ENCODE peak calls at places on chromosomes 3 and 15, in four cellular contexts. One of them, this sample, is unnamed.

GRCh38 chr3:88828466-88828865 is 279.0 kb upstream of the EPHA3 start:
- DNase-seq in GM12878: no peak
- DNase-seq in K562: no peak
- DNase-seq in HepG2: no peak
- DNase-seq in this sample: no peak

GRCh38 chr3:4948395-4948794 is 30.8 kb upstream of the BHLHE40 start:
- DNase-seq in GM12878: no peak
- DNase-seq in K562: no peak
- DNase-seq in HepG2: no peak
- DNase-seq in this sample: no peak

GRCh38 chr3:37973250-37974054 is 17.1 kb upstream of the VILL start:
- DNase-seq in GM12878: no peak
- DNase-seq in K562: no peak
- DNase-seq in HepG2: no peak
- DNase-seq in this sample: no peak

GRCh38 chr3:38497026-38497425 is 886 bp downstream of the EXOG start:
- DNase-seq in GM12878: no peak
- DNase-seq in K562: no peak
- DNase-seq in HepG2: no peak
- DNase-seq in this sample: no peak

GRCh38 chr3:60528651-60529050 is 722.6 kb downstream of the FHIT start:
- DNase-seq in GM12878: peak; percentile 23
- DNase-seq in K562: no peak
- DNase-seq in HepG2: no peak
- DNase-seq in this sample: no peak

GRCh38 chr15:101568304-101568703 is 78.8 kb upstream of the PCSK6 start:
- DNase-seq in GM12878: no peak
- DNase-seq in K562: no peak
- DNase-seq in HepG2: no peak
- DNase-seq in this sample: no peak

GRCh38 chr3:158802399-158803023 is 657 bp downstream of the MFSD1 start:
- DNase-seq in GM12878: no peak
- DNase-seq in K562: no peak
- DNase-seq in HepG2: no peak
- DNase-seq in this sample: no peak

GRCh38 chr15:40282870-40283614 is at the start of gene ANKRD63:
- DNase-seq in GM12878: no peak
- DNase-seq in K562: peak; percentile 80
- DNase-seq in HepG2: no peak
- DNase-seq in this sample: peak; percentile 81

GRCh38 chr15:85037617-85038016 is 56.0 kb downstream of the PDE8A start:
- DNase-seq in GM12878: no peak
- DNase-seq in K562: no peak
- DNase-seq in HepG2: no peak
- DNase-seq in this sample: no peak

GRCh38 chr3:44065311-44065710 is 176.4 kb upstream of the TOPAZ1 start:
- DNase-seq in GM12878: no peak
- DNase-seq in K562: no peak
- DNase-seq in HepG2: no peak
- DNase-seq in this sample: peak; percentile 64

GRCh38 chr3:32413845-32414526 is 22.3 kb downstream of the CMTM7 start:
- DNase-seq in GM12878: no peak
- DNase-seq in K562: no peak
- DNase-seq in HepG2: no peak
- DNase-seq in this sample: no peak

GRCh38 chr15:63052961-63053698 is 10.6 kb downstream of the TPM1 start:
- DNase-seq in GM12878: no peak
- DNase-seq in K562: no peak
- DNase-seq in HepG2: peak; percentile 84
- DNase-seq in this sample: peak; percentile 44

GRCh38 chr3:112293368-112294321 is at the start of gene SLC9C1:
- DNase-seq in GM12878: peak; percentile 85
- DNase-seq in K562: peak; percentile 6
- DNase-seq in HepG2: peak; percentile 38
- DNase-seq in this sample: peak; percentile 54

GRCh38 chr3:33131328-33132018 is 17.7 kb downstream of the CRTAP start:
- DNase-seq in GM12878: no peak
- DNase-seq in K562: peak; percentile 72
- DNase-seq in HepG2: peak; percentile 66
- DNase-seq in this sample: peak; percentile 71

GRCh38 chr15:66923438-66923881 is 141.9 kb upstream of the SMAD3 start:
- DNase-seq in GM12878: no peak
- DNase-seq in K562: peak; percentile 67
- DNase-seq in HepG2: peak; percentile 34
- DNase-seq in this sample: peak; percentile 54

GRCh38 chr3:43503067-43503728 is 118.6 kb downstream of the ANO10 start:
- DNase-seq in GM12878: no peak
- DNase-seq in K562: no peak
- DNase-seq in HepG2: peak; percentile 15
- DNase-seq in this sample: peak; percentile 23

GRCh38 chr3:71064288-71064975 is 519.1 kb downstream of the FOXP1 start:
- DNase-seq in GM12878: no peak
- DNase-seq in K562: peak; percentile 80
- DNase-seq in HepG2: peak; percentile 63
- DNase-seq in this sample: peak; percentile 89

GRCh38 chr3:86168512-86168911 is 822.4 kb downstream of the VGLL3 start:
- DNase-seq in GM12878: no peak
- DNase-seq in K562: no peak
- DNase-seq in HepG2: no peak
- DNase-seq in this sample: no peak

GRCh38 chr3:4899654-4900236 is 79.5 kb upstream of the BHLHE40 start:
- DNase-seq in GM12878: no peak
- DNase-seq in K562: no peak
- DNase-seq in HepG2: no peak
- DNase-seq in this sample: no peak

GRCh38 chr15:86425746-86426145 is 346.1 kb downstream of the AGBL1 start:
- DNase-seq in GM12878: no peak
- DNase-seq in K562: no peak
- DNase-seq in HepG2: no peak
- DNase-seq in this sample: no peak

GRCh38 chr15:66567897-66568296 is 2.1 kb upstream of the LCTL start:
- DNase-seq in GM12878: no peak
- DNase-seq in K562: no peak
- DNase-seq in HepG2: no peak
- DNase-seq in this sample: no peak

GRCh38 chr3:16280671-16281070 is 15.7 kb downstream of the OXNAD1 start:
- DNase-seq in GM12878: no peak
- DNase-seq in K562: no peak
- DNase-seq in HepG2: no peak
- DNase-seq in this sample: no peak

GRCh38 chr15:25385986-25386385 is 52.8 kb downstream of the UBE3A start:
- DNase-seq in GM12878: no peak
- DNase-seq in K562: no peak
- DNase-seq in HepG2: peak; percentile 5
- DNase-seq in this sample: no peak

GRCh38 chr3:135966875-135967274 is 1.3 kb downstream of the PPP2R3A start:
- DNase-seq in GM12878: no peak
- DNase-seq in K562: no peak
- DNase-seq in HepG2: no peak
- DNase-seq in this sample: peak; percentile 6

GRCh38 chr3:41997702-41998551 is 36.0 kb upstream of the ULK4 start:
- DNase-seq in GM12878: no peak
- DNase-seq in K562: peak; percentile 24
- DNase-seq in HepG2: no peak
- DNase-seq in this sample: no peak

GRCh38 chr15:76149291-76149910 is 89.6 kb downstream of the TMEM266 start:
- DNase-seq in GM12878: no peak
- DNase-seq in K562: no peak
- DNase-seq in HepG2: no peak
- DNase-seq in this sample: no peak

GRCh38 chr3:33075996-33076395 is 20.9 kb downstream of the GLB1 start:
- DNase-seq in GM12878: no peak
- DNase-seq in K562: no peak
- DNase-seq in HepG2: no peak
- DNase-seq in this sample: no peak

GRCh38 chr15:84821501-84822021 is 4.4 kb downstream of the ALPK3 start:
- DNase-seq in GM12878: no peak
- DNase-seq in K562: peak; percentile 43
- DNase-seq in HepG2: peak; percentile 34
- DNase-seq in this sample: no peak

GRCh38 chr15:39235084-39235795 is 345.6 kb upstream of the THBS1 start:
- DNase-seq in GM12878: no peak
- DNase-seq in K562: no peak
- DNase-seq in HepG2: no peak
- DNase-seq in this sample: no peak

GRCh38 chr15:39358441-39359041 is 222.3 kb upstream of the THBS1 start:
- DNase-seq in GM12878: no peak
- DNase-seq in K562: peak; percentile 13
- DNase-seq in HepG2: peak; percentile 18
- DNase-seq in this sample: no peak

GRCh38 chr3:94269763-94270162 is 206.9 kb downstream of the NSUN3 start:
- DNase-seq in GM12878: no peak
- DNase-seq in K562: no peak
- DNase-seq in HepG2: no peak
- DNase-seq in this sample: no peak

GRCh38 chr3:154324919-154325318 is 632 bp upstream of the DHX36 start:
- DNase-seq in GM12878: no peak
- DNase-seq in K562: no peak
- DNase-seq in HepG2: peak; percentile 63
- DNase-seq in this sample: no peak

GRCh38 chr3:36850743-36851142 is 86.4 kb upstream of the DCLK3 start:
- DNase-seq in GM12878: no peak
- DNase-seq in K562: no peak
- DNase-seq in HepG2: no peak
- DNase-seq in this sample: no peak

GRCh38 chr15:91887321-91887720 is 33.8 kb downstream of the SLCO3A1 start:
- DNase-seq in GM12878: no peak
- DNase-seq in K562: no peak
- DNase-seq in HepG2: no peak
- DNase-seq in this sample: no peak

GRCh38 chr3:78255403-78255802 is 1215.5 kb downstream of the ROBO2 start:
- DNase-seq in GM12878: no peak
- DNase-seq in K562: no peak
- DNase-seq in HepG2: no peak
- DNase-seq in this sample: peak; percentile 40

GRCh38 chr15:61063875-61064320 is 165.2 kb downstream of the RORA start:
- DNase-seq in GM12878: no peak
- DNase-seq in K562: no peak
- DNase-seq in HepG2: no peak
- DNase-seq in this sample: no peak

GRCh38 chr3:111321786-111322185 is 220.2 kb upstream of the CD96 start:
- DNase-seq in GM12878: no peak
- DNase-seq in K562: no peak
- DNase-seq in HepG2: no peak
- DNase-seq in this sample: no peak

GRCh38 chr3:46574263-46574662 is 8.2 kb upstream of the LRRC2 start:
- DNase-seq in GM12878: no peak
- DNase-seq in K562: no peak
- DNase-seq in HepG2: peak; percentile 84
- DNase-seq in this sample: no peak

DNA sequence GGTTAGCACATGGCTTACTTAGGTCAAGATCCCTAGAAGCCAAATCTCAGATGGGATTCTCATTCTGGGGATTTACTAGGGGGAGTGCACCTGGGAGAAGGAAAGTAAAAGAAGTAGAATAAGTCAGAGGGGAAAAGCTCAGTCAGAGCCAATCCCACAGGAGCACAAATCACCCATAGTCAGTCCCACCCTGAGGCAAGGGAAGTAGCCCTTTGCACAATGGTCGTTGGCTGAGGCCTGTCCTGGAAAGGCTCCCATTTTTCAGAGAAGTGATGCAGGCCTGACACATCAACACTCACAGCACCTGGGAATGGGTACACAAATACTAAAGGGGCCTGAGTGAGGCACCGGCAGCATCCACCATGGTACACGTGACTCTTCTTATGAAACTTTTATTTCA is 39.8 kb downstream of the SST start:
- DNase-seq in GM12878: no peak
- DNase-seq in K562: no peak
- DNase-seq in HepG2: no peak
- DNase-seq in this sample: no peak
- TF ChIP-seq TAF1 in GM12878: no peak
- TF ChIP-seq TAF1 in K562: no peak
- TF ChIP-seq TAF1 in HepG2: no peak
- TF ChIP-seq TAF1 in this sample: no peak

GRCh38 chr15:79133309-79133708 is 42.7 kb upstream of the RASGRF1 start:
- DNase-seq in GM12878: no peak
- DNase-seq in K562: no peak
- DNase-seq in HepG2: no peak
- DNase-seq in this sample: no peak
- TF ChIP-seq FOXM1 in GM12878: no peak
- TF ChIP-seq FOXM1 in K562: no peak
- TF ChIP-seq FOXM1 in HepG2: no peak
- TF ChIP-seq FOXM1 in this sample: no peak

GRCh38 chr15:100020181-100020580 is 286.9 kb upstream of the LYSMD4 start:
- DNase-seq in GM12878: no peak
- DNase-seq in K562: no peak
- DNase-seq in HepG2: no peak
- DNase-seq in this sample: no peak
- TF ChIP-seq JUND in GM12878: no peak
- TF ChIP-seq JUND in K562: no peak
- TF ChIP-seq JUND in HepG2: no peak
- TF ChIP-seq JUND in this sample: no peak

GRCh38 chr3:131218196-131218595 is 163.4 kb upstream of the NUDT16 start:
- DNase-seq in GM12878: no peak
- DNase-seq in K562: no peak
- DNase-seq in HepG2: no peak
- DNase-seq in this sample: no peak
- TF ChIP-seq TAF1 in GM12878: no peak
- TF ChIP-seq TAF1 in K562: no peak
- TF ChIP-seq TAF1 in HepG2: no peak
- TF ChIP-seq TAF1 in this sample: no peak

DNA sequence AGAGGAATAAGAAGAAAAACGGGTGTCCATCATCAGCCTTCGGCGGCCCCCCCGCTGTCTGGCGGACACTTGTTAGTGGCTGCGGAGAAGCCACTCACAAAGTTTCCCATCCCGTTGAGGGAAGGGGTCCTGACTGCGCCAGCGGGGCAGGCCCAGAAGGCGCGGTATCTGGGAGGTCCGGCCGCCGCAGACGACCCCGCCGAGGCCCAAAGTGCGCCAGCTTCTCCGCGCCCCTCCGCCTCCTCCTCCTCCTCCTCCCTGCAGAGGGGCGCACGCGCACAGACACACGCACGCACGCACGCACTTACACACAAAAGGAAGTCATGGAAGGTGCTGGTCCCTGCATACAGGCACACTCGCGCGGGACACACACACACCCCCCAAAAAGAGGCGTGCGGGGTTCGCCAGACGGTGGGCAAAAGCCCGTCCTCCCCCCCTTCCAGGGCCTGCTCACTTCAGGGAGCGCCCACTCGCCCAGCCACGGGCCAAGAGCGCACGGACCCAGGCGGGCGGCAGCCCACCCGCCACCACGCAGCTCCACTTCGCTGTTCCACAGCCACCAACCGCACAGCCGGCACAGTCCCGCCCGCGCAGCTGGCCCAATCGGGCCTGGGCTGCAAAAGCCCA is 18.0 kb downstream of the ZNF148 start:
- DNase-seq in GM12878: no peak
- DNase-seq in K562: no peak
- DNase-seq in HepG2: peak; percentile 58
- DNase-seq in this sample: peak; percentile 79
- TF ChIP-seq FOXM1 in GM12878: no peak
- TF ChIP-seq FOXM1 in K562: no peak
- TF ChIP-seq FOXM1 in HepG2: no peak
- TF ChIP-seq FOXM1 in this sample: no peak